ENCODE peak calls at places on chromosomes 11 and 22, in four cellular contexts. Y is left ventricle myocardium inferior; M is pancreas; S is CD8-positive, alpha-beta memory T cell. E is an unnamed sample.

GRCh38 chr11:104151404-104152204 is 12.3 kb downstream of the PDGFD start:
- DNase-seq in Y (no peak), M (no peak), S (no peak), E (no peak)

GRCh38 chr11:67113231-67113721 is 5.8 kb upstream of the KDM2A start:
- DNase-seq in Y (no peak), M (no peak), S (peak; percentile 26), E (no peak)

GRCh38 chr11:17718510-17718962 is 835 bp upstream of the MYOD1 start:
- DNase-seq in Y (no peak), M (no peak), S (no peak), E (no peak)

GRCh38 chr22:50118557-50119168 is 28.9 kb downstream of the MOV10L1 start:
- DNase-seq in Y (no peak), M (no peak), S (no peak), E (no peak)

GRCh38 chr11:121634889-121635288 is 182.1 kb upstream of the SORL1-AS1 start:
- DNase-seq in Y (no peak), M (no peak), S (no peak), E (no peak)

GRCh38 chr11:100403817-100404216 is 283.3 kb upstream of the ARHGAP42 start:
- DNase-seq in Y (no peak), M (no peak), S (no peak), E (no peak)

GRCh38 chr11:23212829-23213228 is 352.6 kb upstream of the CCDC179 start:
- DNase-seq in Y (no peak), M (no peak), S (no peak), E (no peak)

GRCh38 chr11:83909579-83909978 is 623.4 kb upstream of the CCDC90B start:
- DNase-seq in Y (no peak), M (no peak), S (no peak), E (no peak)

GRCh38 chr22:41636467-41636866 is 15.4 kb downstream of the XRCC6 start:
- DNase-seq in Y (peak; percentile 30), M (no peak), S (no peak), E (no peak)

GRCh38 chr22:40898850-40899357 is 37.0 kb upstream of the DNAJB7 start:
- DNase-seq in Y (no peak), M (no peak), S (peak; percentile 15), E (no peak)

GRCh38 chr11:14422052-14422813 is 63.2 kb upstream of the RRAS2 start:
- DNase-seq in Y (peak; percentile 88), M (peak; percentile 67), S (no peak), E (peak; percentile 86)

DNA sequence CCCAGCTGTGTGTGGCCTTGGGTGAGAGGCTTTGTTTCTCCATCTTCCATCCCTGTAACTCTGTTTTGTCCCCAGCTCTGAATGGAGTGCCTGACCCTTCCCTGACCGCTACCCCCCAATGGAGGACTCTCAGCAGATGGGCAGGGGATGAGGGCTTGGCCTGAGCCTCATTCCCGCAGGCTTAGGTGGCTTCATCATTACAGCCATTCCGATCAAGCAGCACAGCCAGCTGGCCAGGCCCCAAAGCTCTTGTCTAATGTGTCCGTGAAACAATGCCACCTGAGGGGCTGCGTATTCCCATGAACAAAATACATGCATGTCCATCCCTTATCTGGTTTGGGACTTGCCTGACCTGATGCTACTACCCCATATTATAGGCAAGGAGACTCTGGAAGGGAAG is 3.9 kb upstream of the CDC42EP2 start:
- DNase-seq in Y (peak; percentile 36), M (no peak), S (no peak), E (no peak)
- H3K4me3 ChIP-seq in Y (no peak overlapping the region), M (no peak overlapping the region), S (no peak overlapping the region), E (no peak overlapping the region)

GRCh38 chr11:76456571-76456970 is 11.8 kb downstream of the EMSY start:
- DNase-seq in Y (no peak), M (no peak), S (no peak), E (no peak)

GRCh38 chr11:76455331-76455730 is 10.5 kb downstream of the EMSY start:
- DNase-seq in Y (no peak), M (no peak), S (no peak), E (no peak)

GRCh38 chr11:76459299-76459698 is 14.5 kb downstream of the EMSY start:
- DNase-seq in Y (no peak), M (no peak), S (no peak), E (no peak)

GRCh38 chr11:76453248-76453647 is 8.4 kb downstream of the EMSY start:
- DNase-seq in Y (no peak), M (no peak), S (no peak), E (no peak)

DNA sequence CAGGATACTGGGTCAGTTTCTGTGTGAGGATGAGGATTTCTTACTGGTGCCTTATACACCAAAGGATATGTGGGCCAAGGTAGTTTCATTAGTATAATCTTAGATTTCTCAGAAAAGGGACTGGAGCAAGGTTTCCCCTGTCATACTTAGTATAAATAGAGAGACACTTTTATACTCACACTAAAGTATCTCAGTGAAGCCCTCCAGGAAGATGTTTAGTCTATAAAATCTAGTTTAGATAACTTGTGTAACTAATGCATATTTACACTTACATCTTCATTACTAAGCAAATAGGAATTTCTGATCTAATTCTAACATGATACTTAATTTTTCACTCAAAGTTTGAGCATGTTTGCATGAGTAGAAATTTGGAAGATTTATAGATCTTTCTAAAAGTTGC is 11.1 kb downstream of the EMSY start:
- DNase-seq in Y (no peak), M (no peak), S (no peak), E (no peak)
- H3K4me3 ChIP-seq in Y (no peak overlapping the region), M (no peak overlapping the region), S (no peak overlapping the region), E (no peak overlapping the region)

GRCh38 chr22:19448739-19449421 is 1.4 kb upstream of the C22orf39 start:
- DNase-seq in Y (no peak), M (no peak), S (no peak), E (no peak)
- H3K4me3 ChIP-seq in Y (peak overlapping the region; percentile 90), M (no peak overlapping the region), S (no peak overlapping the region), E (no peak overlapping the region)

GRCh38 chr11:62505112-62505783 is 41.4 kb downstream of the AHNAK start:
- DNase-seq in Y (peak; percentile 36), M (no peak), S (no peak), E (no peak)
- H3K4me3 ChIP-seq in Y (peak overlapping the region; percentile 55), M (no peak overlapping the region), S (no peak overlapping the region), E (peak overlapping the region; percentile 28)

DNA sequence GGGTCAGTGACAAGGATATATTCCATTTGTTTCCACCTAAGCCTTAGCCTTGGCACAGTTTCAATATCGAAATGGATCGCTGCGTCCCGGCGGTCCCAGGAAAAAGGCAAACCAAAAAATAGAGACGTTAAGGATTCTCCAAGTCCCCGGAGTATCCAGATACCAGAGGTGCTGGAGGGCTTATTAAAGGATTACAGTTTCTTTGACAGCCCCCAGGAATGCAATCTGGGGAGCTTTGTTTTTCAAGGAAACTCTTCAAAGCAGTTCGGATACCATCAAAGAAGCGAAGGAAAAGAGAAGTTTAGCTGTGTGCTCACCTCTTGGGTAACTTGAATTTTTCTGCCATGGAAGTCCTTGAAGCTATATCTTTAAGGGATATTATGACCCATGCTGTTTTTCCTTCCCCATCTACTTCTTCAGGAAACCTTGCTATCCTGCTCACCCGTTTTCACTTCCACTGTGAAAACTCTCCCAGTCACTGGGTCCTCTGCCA is 600 bp upstream of the GPR83 start:
- DNase-seq in Y (no peak), M (no peak), S (no peak), E (no peak)
- H3K4me3 ChIP-seq in Y (peak overlapping the region; percentile 65), M (no peak overlapping the region), S (no peak overlapping the region), E (no peak overlapping the region)

GRCh38 chr11:27281276-27281675 is 81.7 kb downstream of the CCDC34 start:
- DNase-seq in Y (no peak), M (no peak), S (no peak), E (no peak)
- H3K4me3 ChIP-seq in Y (no peak overlapping the region), M (no peak overlapping the region), S (no peak overlapping the region), E (no peak overlapping the region)

GRCh38 chr11:101470414-101470813 is 113.4 kb downstream of the TRPC6 start:
- DNase-seq in Y (no peak), M (no peak), S (no peak), E (no peak)
- H3K4me3 ChIP-seq in Y (no peak overlapping the region), M (no peak overlapping the region), S (no peak overlapping the region), E (no peak overlapping the region)

GRCh38 chr11:63504933-63505586 is 824 bp upstream of the LGALS12 start:
- DNase-seq in Y (peak; percentile 64), M (peak; percentile 86), S (no peak), E (no peak)
- H3K4me3 ChIP-seq in Y (no peak overlapping the region), M (no peak overlapping the region), S (no peak overlapping the region), E (no peak overlapping the region)

GRCh38 chr11:58928691-58929090 is 10.6 kb upstream of the GLYATL1 start:
- DNase-seq in Y (no peak), M (no peak), S (no peak), E (no peak)
- H3K4me3 ChIP-seq in Y (no peak overlapping the region), M (no peak overlapping the region), S (no peak overlapping the region), E (no peak overlapping the region)

DNA sequence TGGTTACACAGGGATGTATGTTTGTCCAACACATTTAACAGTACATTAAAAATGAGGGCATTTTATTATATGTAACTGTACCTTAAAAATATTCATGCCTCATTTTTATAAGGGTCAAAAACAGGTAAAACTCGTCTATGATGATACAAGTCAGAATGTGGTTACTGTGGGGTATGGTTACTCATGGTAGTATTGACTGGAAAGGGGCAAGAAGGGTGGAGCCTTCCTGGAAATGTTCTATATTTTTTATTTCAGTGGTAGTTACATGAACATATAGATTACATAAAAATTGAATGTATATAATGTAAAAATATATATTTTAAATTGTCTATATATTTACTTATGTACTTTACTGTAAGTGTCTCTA is 99.8 kb downstream of the STIM1 start:
- DNase-seq in Y (no peak), M (no peak), S (no peak), E (no peak)
- H3K4me3 ChIP-seq in Y (no peak overlapping the region), M (no peak overlapping the region), S (no peak overlapping the region), E (no peak overlapping the region)

E was measured in upper lobe of left lung.